ENCODE peak calls at places on chromosomes 12 and 14, in nine cellular contexts. One of them, this sample, is unnamed. For H3K27me3, the result is how much of the 10 kb centered on the place peaks cover.

GRCh38 chr12:42976620-42977019 is 387.1 kb upstream of the PRICKLE1 start:
- ATAC-seq in body of pancreas: no peak
- ATAC-seq in left lung: no peak
- ATAC-seq in pancreas: no peak
- ATAC-seq in CD4-positive, CD25-positive, alpha-beta regulatory T cell: no peak
- ATAC-seq in lower lobe of right lung: no peak
- ATAC-seq in heart left ventricle: peak
- ATAC-seq in Panc1: no peak
- ATAC-seq in psoas muscle: no peak
- ATAC-seq in this sample: no peak

GRCh38 chr14:102764220-102764671 is 13.0 kb upstream of the TRAF3 start:
- ATAC-seq in heart left ventricle: no peak
- ATAC-seq in psoas muscle: no peak
- ATAC-seq in lower lobe of right lung: peak
- ATAC-seq in Panc1: no peak
- ATAC-seq in CD4-positive, CD25-positive, alpha-beta regulatory T cell: no peak
- ATAC-seq in left lung: peak
- ATAC-seq in pancreas: no peak
- ATAC-seq in body of pancreas: no peak
- ATAC-seq in this sample: no peak

GRCh38 chr12:124592050-124592449 is 24.6 kb upstream of the NCOR2 start:
- ATAC-seq in left lung: peak
- ATAC-seq in body of pancreas: no peak
- ATAC-seq in lower lobe of right lung: no peak
- ATAC-seq in psoas muscle: no peak
- ATAC-seq in pancreas: no peak
- ATAC-seq in CD4-positive, CD25-positive, alpha-beta regulatory T cell: no peak
- ATAC-seq in Panc1: peak
- ATAC-seq in heart left ventricle: no peak
- ATAC-seq in this sample: no peak

GRCh38 chr12:15982921-15983320 is 71.8 kb downstream of the DERA start:
- ATAC-seq in left lung: no peak
- ATAC-seq in psoas muscle: no peak
- ATAC-seq in lower lobe of right lung: no peak
- ATAC-seq in pancreas: no peak
- ATAC-seq in body of pancreas: no peak
- ATAC-seq in Panc1: no peak
- ATAC-seq in heart left ventricle: no peak
- ATAC-seq in CD4-positive, CD25-positive, alpha-beta regulatory T cell: no peak
- ATAC-seq in this sample: no peak

GRCh38 chr14:73660511-73660910 is 15.7 kb downstream of the DNAL1 start:
- ATAC-seq in body of pancreas: no peak
- ATAC-seq in heart left ventricle: no peak
- ATAC-seq in Panc1: no peak
- ATAC-seq in pancreas: no peak
- ATAC-seq in psoas muscle: no peak
- ATAC-seq in CD4-positive, CD25-positive, alpha-beta regulatory T cell: no peak
- ATAC-seq in left lung: no peak
- ATAC-seq in lower lobe of right lung: no peak
- ATAC-seq in this sample: no peak

GRCh38 chr14:93804654-93805053 is 16.4 kb upstream of the PRIMA1 start:
- ATAC-seq in left lung: no peak
- ATAC-seq in Panc1: no peak
- ATAC-seq in body of pancreas: no peak
- ATAC-seq in psoas muscle: no peak
- ATAC-seq in pancreas: no peak
- ATAC-seq in lower lobe of right lung: no peak
- ATAC-seq in heart left ventricle: no peak
- ATAC-seq in CD4-positive, CD25-positive, alpha-beta regulatory T cell: no peak
- ATAC-seq in this sample: no peak

GRCh38 chr14:67251573-67252226 is 10.5 kb downstream of the PALS1 start:
- ATAC-seq in left lung: no peak
- ATAC-seq in heart left ventricle: no peak
- ATAC-seq in lower lobe of right lung: no peak
- ATAC-seq in pancreas: no peak
- ATAC-seq in CD4-positive, CD25-positive, alpha-beta regulatory T cell: no peak
- ATAC-seq in psoas muscle: no peak
- ATAC-seq in Panc1: peak
- ATAC-seq in body of pancreas: no peak
- ATAC-seq in this sample: no peak

GRCh38 chr12:113087193-113087592 is 30.7 kb downstream of the DTX1 start:
- ATAC-seq in CD4-positive, CD25-positive, alpha-beta regulatory T cell: no peak
- ATAC-seq in psoas muscle: no peak
- ATAC-seq in heart left ventricle: no peak
- ATAC-seq in body of pancreas: no peak
- ATAC-seq in pancreas: no peak
- ATAC-seq in Panc1: no peak
- ATAC-seq in lower lobe of right lung: no peak
- ATAC-seq in left lung: no peak
- ATAC-seq in this sample: no peak

GRCh38 chr14:75487155-75487671 is 35.1 kb upstream of the BATF start:
- ATAC-seq in heart left ventricle: no peak
- ATAC-seq in left lung: peak
- ATAC-seq in body of pancreas: no peak
- ATAC-seq in lower lobe of right lung: no peak
- ATAC-seq in Panc1: no peak
- ATAC-seq in psoas muscle: no peak
- ATAC-seq in pancreas: no peak
- ATAC-seq in CD4-positive, CD25-positive, alpha-beta regulatory T cell: peak
- ATAC-seq in this sample: no peak

GRCh38 chr14:34707722-34708121 is 6.7 kb downstream of the CFL2 start:
- ATAC-seq in Panc1: peak
- ATAC-seq in left lung: no peak
- ATAC-seq in psoas muscle: no peak
- ATAC-seq in CD4-positive, CD25-positive, alpha-beta regulatory T cell: no peak
- ATAC-seq in heart left ventricle: no peak
- ATAC-seq in pancreas: no peak
- ATAC-seq in lower lobe of right lung: no peak
- ATAC-seq in body of pancreas: no peak
- ATAC-seq in this sample: no peak

GRCh38 chr14:56278383-56278782 is 160.2 kb downstream of the PELI2 start:
- ATAC-seq in pancreas: no peak
- ATAC-seq in lower lobe of right lung: no peak
- ATAC-seq in Panc1: no peak
- ATAC-seq in body of pancreas: no peak
- ATAC-seq in CD4-positive, CD25-positive, alpha-beta regulatory T cell: no peak
- ATAC-seq in psoas muscle: no peak
- ATAC-seq in heart left ventricle: no peak
- ATAC-seq in left lung: no peak
- ATAC-seq in this sample: no peak

GRCh38 chr12:94954029-94954685 is 49.3 kb downstream of the NDUFA12 start:
- ATAC-seq in heart left ventricle: peak
- ATAC-seq in psoas muscle: peak
- ATAC-seq in lower lobe of right lung: peak
- ATAC-seq in CD4-positive, CD25-positive, alpha-beta regulatory T cell: no peak
- ATAC-seq in left lung: peak
- ATAC-seq in Panc1: no peak
- ATAC-seq in body of pancreas: peak
- ATAC-seq in pancreas: peak
- ATAC-seq in this sample: no peak

DNA sequence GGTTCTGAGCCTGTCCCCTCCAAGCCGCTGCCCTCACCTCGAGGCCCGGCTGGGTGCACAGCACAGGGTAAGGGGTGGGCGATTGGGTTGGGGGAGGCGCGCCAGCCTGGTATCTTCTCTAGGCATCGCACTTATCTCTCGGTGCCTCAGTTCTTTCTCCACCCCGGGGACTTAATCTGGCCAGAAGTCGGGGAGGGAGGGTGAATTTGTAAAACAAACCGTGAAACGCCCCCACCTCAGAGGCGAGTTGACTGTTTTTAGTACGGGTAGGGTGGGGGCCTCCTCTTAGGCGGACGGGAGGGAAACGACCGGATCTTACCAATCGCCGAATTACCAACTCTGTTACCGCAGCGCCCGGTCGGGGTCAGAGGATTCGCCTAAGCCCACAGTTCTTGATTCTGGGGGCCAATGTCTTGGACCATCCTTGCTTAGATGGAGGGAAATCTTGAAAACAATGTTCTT is 1.4 kb upstream of the TBX3 start:
- ATAC-seq in psoas muscle: no peak
- ATAC-seq in heart left ventricle: no peak
- ATAC-seq in Panc1: no peak
- ATAC-seq in CD4-positive, CD25-positive, alpha-beta regulatory T cell: no peak
- ATAC-seq in pancreas: no peak
- ATAC-seq in lower lobe of right lung: no peak
- ATAC-seq in left lung: no peak
- ATAC-seq in body of pancreas: no peak
- ATAC-seq in this sample: no peak
- H3K27me3 ChIP-seq in psoas muscle: under half
- H3K27me3 ChIP-seq in heart left ventricle: under half
- H3K27me3 ChIP-seq in Panc1: under half
- H3K27me3 ChIP-seq in CD4-positive, CD25-positive, alpha-beta regulatory T cell: under half
- H3K27me3 ChIP-seq in pancreas: under half
- H3K27me3 ChIP-seq in lower lobe of right lung: half or more
- H3K27me3 ChIP-seq in left lung: under half
- H3K27me3 ChIP-seq in body of pancreas: under half
- H3K27me3 ChIP-seq in this sample: under half

DNA sequence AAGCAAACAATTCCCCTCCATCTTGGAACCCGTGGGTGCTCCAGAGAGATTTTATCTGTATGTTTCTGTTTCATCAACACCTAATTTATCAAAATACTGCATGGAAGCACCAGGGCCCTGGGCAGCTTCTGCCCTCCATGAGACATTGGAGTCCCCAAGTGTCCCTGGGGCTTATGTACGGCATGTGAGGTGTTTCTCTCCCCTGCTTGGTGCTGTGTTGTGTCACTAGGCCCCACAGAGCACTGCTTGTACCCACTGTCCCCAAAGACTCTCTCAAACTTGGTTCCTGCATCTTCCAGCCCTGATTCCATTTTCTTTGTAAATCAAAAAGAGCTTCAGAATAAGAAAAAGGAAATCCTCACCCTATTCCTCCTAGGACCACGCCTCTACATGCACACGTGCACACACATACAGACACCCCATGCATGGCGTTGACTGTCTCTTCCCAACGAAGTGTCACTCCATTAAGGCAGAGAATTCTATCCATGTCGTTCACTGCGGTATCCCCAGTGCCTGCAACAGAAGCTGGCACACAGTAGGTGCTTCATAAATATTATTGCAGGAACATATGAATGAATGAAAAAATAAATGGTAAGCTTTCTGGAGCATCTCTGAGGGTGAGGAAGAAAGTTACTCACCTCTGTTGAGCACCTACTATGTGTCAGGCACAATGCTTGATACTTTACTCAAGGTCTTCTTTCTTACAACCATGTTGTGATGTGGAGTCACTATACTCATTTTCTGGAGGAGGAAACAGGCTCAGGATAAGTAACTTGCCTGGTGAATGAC is 191.6 kb downstream of the DICER1 start:
- ATAC-seq in CD4-positive, CD25-positive, alpha-beta regulatory T cell: no peak
- ATAC-seq in body of pancreas: no peak
- ATAC-seq in lower lobe of right lung: no peak
- ATAC-seq in pancreas: no peak
- ATAC-seq in left lung: no peak
- ATAC-seq in psoas muscle: no peak
- ATAC-seq in heart left ventricle: no peak
- ATAC-seq in Panc1: no peak
- ATAC-seq in this sample: no peak
- H3K27me3 ChIP-seq in CD4-positive, CD25-positive, alpha-beta regulatory T cell: under half
- H3K27me3 ChIP-seq in body of pancreas: under half
- H3K27me3 ChIP-seq in lower lobe of right lung: under half
- H3K27me3 ChIP-seq in pancreas: under half
- H3K27me3 ChIP-seq in left lung: under half
- H3K27me3 ChIP-seq in psoas muscle: under half
- H3K27me3 ChIP-seq in heart left ventricle: under half
- H3K27me3 ChIP-seq in Panc1: under half
- H3K27me3 ChIP-seq in this sample: under half

DNA sequence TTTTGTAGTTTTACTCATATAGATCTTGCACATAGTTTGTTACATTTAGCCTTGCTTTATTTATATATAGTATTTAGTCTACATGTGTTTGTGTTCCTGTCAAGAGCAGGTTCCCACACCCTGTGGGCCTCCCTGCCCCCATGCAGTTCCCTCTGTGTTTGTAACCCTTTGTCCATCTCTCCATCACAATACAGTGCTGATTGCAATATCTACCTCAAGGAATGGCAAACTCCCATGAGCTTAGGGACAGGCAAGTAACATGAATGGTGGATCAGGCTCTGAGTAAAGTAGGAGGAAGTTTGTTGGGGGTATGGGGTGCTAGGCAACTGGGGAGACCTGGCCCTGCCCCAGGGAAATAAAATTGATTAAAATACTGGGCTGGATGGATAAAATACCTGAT is 151.9 kb upstream of the MYL2 start:
- ATAC-seq in left lung: no peak
- ATAC-seq in psoas muscle: no peak
- ATAC-seq in body of pancreas: no peak
- ATAC-seq in CD4-positive, CD25-positive, alpha-beta regulatory T cell: no peak
- ATAC-seq in heart left ventricle: no peak
- ATAC-seq in lower lobe of right lung: no peak
- ATAC-seq in pancreas: no peak
- ATAC-seq in Panc1: no peak
- ATAC-seq in this sample: no peak
- H3K27me3 ChIP-seq in left lung: under half
- H3K27me3 ChIP-seq in psoas muscle: under half
- H3K27me3 ChIP-seq in body of pancreas: under half
- H3K27me3 ChIP-seq in CD4-positive, CD25-positive, alpha-beta regulatory T cell: under half
- H3K27me3 ChIP-seq in heart left ventricle: under half
- H3K27me3 ChIP-seq in lower lobe of right lung: under half
- H3K27me3 ChIP-seq in pancreas: under half
- H3K27me3 ChIP-seq in Panc1: under half
- H3K27me3 ChIP-seq in this sample: half or more

GRCh38 chr12:115267464-115267863 is 583.5 kb upstream of the TBX3 start:
- ATAC-seq in left lung: no peak
- ATAC-seq in pancreas: no peak
- ATAC-seq in heart left ventricle: peak
- ATAC-seq in CD4-positive, CD25-positive, alpha-beta regulatory T cell: no peak
- ATAC-seq in body of pancreas: no peak
- ATAC-seq in psoas muscle: peak
- ATAC-seq in Panc1: no peak
- ATAC-seq in lower lobe of right lung: no peak
- ATAC-seq in this sample: peak
- H3K27me3 ChIP-seq in left lung: under half
- H3K27me3 ChIP-seq in pancreas: under half
- H3K27me3 ChIP-seq in heart left ventricle: under half
- H3K27me3 ChIP-seq in CD4-positive, CD25-positive, alpha-beta regulatory T cell: under half
- H3K27me3 ChIP-seq in body of pancreas: under half
- H3K27me3 ChIP-seq in psoas muscle: under half
- H3K27me3 ChIP-seq in Panc1: under half
- H3K27me3 ChIP-seq in lower lobe of right lung: under half
- H3K27me3 ChIP-seq in this sample: under half

This sample was measured in gastroesophageal sphincter.